ENCODE peak calls at places on chromosome 5, in six cellular contexts. U, B, Z, E, V and S are unnamed samples.

GRCh38 chr5:83657807-83658206 is 62.8 kb downstream of the HAPLN1 start:
- DNase-seq in U (no peak), B (no peak), Z (no peak), E (no peak), V (no peak), S (no peak)

GRCh38 chr5:35644543-35644942 is 26.9 kb downstream of the SPEF2 start:
- DNase-seq in U (no peak), B (peak; percentile 45), Z (peak; percentile 8), E (no peak), V (no peak), S (no peak)

GRCh38 chr5:150236313-150236712 is 46.5 kb downstream of the SLC6A7 start:
- DNase-seq in U (no peak), B (no peak), Z (no peak), E (no peak), V (no peak), S (no peak)

GRCh38 chr5:159034083-159034824 is 65.5 kb downstream of the EBF1 start:
- DNase-seq in U (no peak), B (no peak), Z (no peak), E (no peak), V (no peak), S (no peak)

GRCh38 chr5:60538955-60539866 is 160.8 kb downstream of the DEPDC1B start:
- DNase-seq in U (no peak), B (no peak), Z (peak; percentile 14), E (no peak), V (no peak), S (no peak)

GRCh38 chr5:80781356-80781755 is 126.6 kb upstream of the DHFR start:
- DNase-seq in U (no peak), B (no peak), Z (no peak), E (peak; percentile 50), V (no peak), S (no peak)

GRCh38 chr5:130222638-130223037 is 318.4 kb downstream of the CHSY3 start:
- DNase-seq in U (no peak), B (no peak), Z (no peak), E (no peak), V (no peak), S (no peak)

GRCh38 chr5:1105350-1106265 is 6.3 kb downstream of the SLC12A7 start:
- DNase-seq in U (no peak), B (no peak), Z (no peak), E (no peak), V (no peak), S (no peak)

GRCh38 chr5:157520911-157521703 is 54.5 kb downstream of the ADAM19 start:
- DNase-seq in U (no peak), B (peak; percentile 37), Z (no peak), E (no peak), V (no peak), S (no peak)

GRCh38 chr5:180801596-180802324 is 846 bp downstream of the MGAT1 start:
- DNase-seq in U (no peak), B (no peak), Z (no peak), E (no peak), V (no peak), S (no peak)

GRCh38 chr5:111774525-111774924 is 17.5 kb upstream of the NREP start:
- DNase-seq in U (no peak), B (peak; percentile 67), Z (peak; percentile 49), E (no peak), V (no peak), S (no peak)

GRCh38 chr5:103849934-103850333 is 287.3 kb upstream of the NUDT12 start:
- DNase-seq in U (no peak), B (no peak), Z (no peak), E (peak; percentile 24), V (no peak), S (no peak)

GRCh38 chr5:109965634-109966033 is 275.9 kb downstream of the MAN2A1 start:
- DNase-seq in U (no peak), B (no peak), Z (no peak), E (no peak), V (no peak), S (no peak)

GRCh38 chr5:657570-657969 is 35.6 kb downstream of the TPPP start:
- DNase-seq in U (no peak), B (no peak), Z (no peak), E (peak; percentile 75), V (no peak), S (no peak)

GRCh38 chr5:169647566-169647965 is 10.5 kb downstream of the DOCK2 start:
- DNase-seq in U (no peak), B (no peak), Z (peak; percentile 44), E (no peak), V (no peak), S (no peak)

GRCh38 chr5:138470322-138471285 is 5.3 kb downstream of the EGR1 start:
- DNase-seq in U (no peak), B (no peak), Z (no peak), E (peak; percentile 33), V (no peak), S (no peak)

GRCh38 chr5:40436535-40437237 is 243.0 kb upstream of the PTGER4 start:
- DNase-seq in U (no peak), B (no peak), Z (no peak), E (no peak), V (no peak), S (no peak)

GRCh38 chr5:145619806-145620205 is 215.3 kb downstream of the PRELID2 start:
- DNase-seq in U (no peak), B (no peak), Z (no peak), E (no peak), V (no peak), S (no peak)

GRCh38 chr5:172029876-172030275 is 23.4 kb upstream of the FBXW11 start:
- DNase-seq in U (no peak), B (no peak), Z (no peak), E (no peak), V (no peak), S (no peak)

GRCh38 chr5:79070002-79070567 is 518 bp downstream of the BHMT2 start:
- DNase-seq in U (no peak), B (peak; percentile 30), Z (no peak), E (no peak), V (no peak), S (no peak)

GRCh38 chr5:38383701-38384100 is 125.3 kb downstream of the EGFLAM start:
- DNase-seq in U (no peak), B (no peak), Z (no peak), E (no peak), V (no peak), S (no peak)

DNA sequence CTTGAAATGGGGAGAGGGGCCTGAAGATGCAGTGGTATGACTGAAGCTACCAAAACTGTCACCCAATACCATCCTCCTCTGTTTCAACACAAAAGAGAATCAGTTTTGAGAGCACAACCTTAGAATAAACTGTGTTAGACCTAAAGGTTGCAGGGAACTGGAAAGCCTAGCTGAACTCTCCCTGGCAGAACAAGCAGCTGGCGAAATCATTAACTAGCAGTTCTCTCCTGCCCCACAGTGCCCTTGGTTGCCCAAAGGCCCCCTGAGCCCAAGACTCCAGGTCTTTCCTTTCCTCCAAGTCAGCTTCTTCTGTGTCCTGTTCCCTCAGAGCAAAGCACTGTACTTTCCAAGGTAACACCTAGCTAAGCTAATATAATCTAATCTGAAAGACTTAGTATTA is 135.4 kb upstream of the SLC30A5 start:
- DNase-seq in U (no peak), B (no peak), Z (no peak), E (no peak), V (no peak), S (no peak)
- H3K27ac ChIP-seq in U (no peak overlapping the region), B (no peak overlapping the region), Z (no peak overlapping the region), E (no peak overlapping the region), V (no peak overlapping the region), S (no peak overlapping the region)

DNA sequence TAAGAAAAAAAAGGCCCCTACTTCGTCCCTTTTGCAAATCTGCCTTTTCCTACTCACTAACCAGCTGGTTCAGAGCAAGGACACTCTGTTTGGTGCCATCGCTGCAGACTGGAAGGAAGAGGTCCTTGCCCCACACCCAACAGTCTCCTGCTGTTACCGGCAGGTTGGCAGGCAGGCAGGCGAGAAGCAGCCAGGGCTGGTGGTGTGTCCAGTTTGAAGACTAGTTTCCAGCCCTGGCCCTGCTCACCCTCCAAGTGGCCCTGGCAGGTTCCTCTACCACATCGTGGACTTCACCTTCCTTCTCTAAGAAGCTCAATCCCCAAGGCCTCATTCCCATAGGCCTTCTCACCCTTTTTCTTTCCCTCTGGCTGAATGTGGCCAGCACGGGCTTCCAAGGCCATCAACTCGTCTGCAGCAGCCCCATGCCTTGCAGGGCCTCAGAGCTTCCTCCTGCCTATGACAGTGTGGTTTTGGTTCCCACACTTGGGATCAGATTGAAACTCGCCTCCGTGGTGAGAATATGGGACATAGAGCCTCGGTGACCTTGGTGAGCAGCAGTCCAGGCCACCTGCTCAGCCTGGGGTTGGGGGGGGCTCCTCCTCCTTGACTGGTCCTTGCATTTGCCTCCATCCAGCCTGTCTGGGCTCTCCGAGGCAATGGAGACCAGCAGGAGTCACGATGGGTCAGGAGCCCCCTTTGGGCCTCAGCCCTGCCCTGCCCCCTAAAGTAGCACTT is 22.9 kb downstream of the TGFBI start:
- DNase-seq in U (no peak), B (no peak), Z (no peak), E (no peak), V (no peak), S (no peak)
- H3K27ac ChIP-seq in U (no peak overlapping the region), B (no peak overlapping the region), Z (no peak overlapping the region), E (peak overlapping the region; percentile 85), V (no peak overlapping the region), S (no peak overlapping the region)

GRCh38 chr5:179266291-179267070 is 78.8 kb downstream of the ADAMTS2 start:
- DNase-seq in U (no peak), B (no peak), Z (no peak), E (no peak), V (no peak), S (no peak)

GRCh38 chr5:179264053-179264540 is 81.2 kb downstream of the ADAMTS2 start:
- DNase-seq in U (no peak), B (no peak), Z (no peak), E (no peak), V (no peak), S (no peak)

GRCh38 chr5:179264641-179265528 is 80.4 kb downstream of the ADAMTS2 start:
- DNase-seq in U (no peak), B (peak; percentile 22), Z (no peak), E (no peak), V (no peak), S (no peak)

GRCh38 chr5:179267071-179267670 is 78.1 kb downstream of the ADAMTS2 start:
- DNase-seq in U (no peak), B (no peak), Z (no peak), E (no peak), V (no peak), S (no peak)

DNA sequence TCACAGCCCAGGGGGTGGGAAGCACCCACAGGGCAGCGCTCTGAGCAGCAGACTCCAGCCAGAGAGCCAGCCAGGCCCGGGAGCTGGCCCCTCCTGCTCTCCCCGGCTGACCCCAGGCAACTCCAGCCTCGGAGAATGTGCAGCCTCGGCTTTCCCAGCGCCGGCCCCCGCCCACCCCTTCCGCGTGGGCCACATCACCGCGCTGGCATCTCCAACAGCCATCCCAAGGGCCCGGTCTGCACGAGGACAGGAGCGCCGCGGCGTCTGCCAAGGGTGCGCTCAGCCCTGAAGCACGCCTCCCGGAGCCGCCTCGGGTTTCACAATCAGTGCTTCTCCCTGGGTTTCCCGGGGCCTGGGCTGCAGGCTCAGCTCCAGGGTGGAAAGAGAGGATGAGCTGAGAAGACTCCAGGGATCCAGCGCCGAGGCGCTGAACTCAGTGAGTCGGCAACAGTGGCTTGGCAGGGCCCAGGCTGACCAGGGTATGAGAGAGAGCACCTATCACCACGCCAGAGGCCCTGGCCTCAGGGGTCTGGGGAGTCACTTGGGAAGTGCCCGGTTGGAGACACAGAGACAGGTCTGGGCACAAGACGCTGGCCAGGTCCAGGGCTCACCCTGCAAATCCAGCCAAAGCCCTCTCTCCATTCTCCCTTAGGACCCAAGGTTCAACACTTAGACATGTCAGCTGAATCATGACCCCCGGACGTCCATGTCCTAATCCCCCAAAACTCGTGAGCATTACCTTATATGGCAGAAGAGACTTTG is 79.6 kb downstream of the ADAMTS2 start:
- DNase-seq in U (no peak), B (peak; percentile 52), Z (no peak), E (no peak), V (no peak), S (no peak)
- H3K27ac ChIP-seq in U (peak overlapping the region; percentile 87), B (no peak overlapping the region), Z (no peak overlapping the region), E (no peak overlapping the region), V (no peak overlapping the region), S (no peak overlapping the region)

GRCh38 chr5:11903614-11904269 is 504 bp downstream of the CTNND2 start:
- DNase-seq in U (no peak), B (peak; percentile 73), Z (no peak), E (no peak), V (peak; percentile 20), S (peak; percentile 59)
- H3K27ac ChIP-seq in U (no peak overlapping the region), B (no peak overlapping the region), Z (no peak overlapping the region), E (no peak overlapping the region), V (peak overlapping the region; percentile 68), S (peak overlapping the region; percentile 81)